ENCODE peak calls at places on chromosomes 1 and 21, in nine cellular contexts. J, R, P, U, A, I, T, H and X are unnamed samples. For H3K9me3, the result is how much of the 10 kb centered on the place peaks cover.

GRCh38 chr1:65395887-65396612 is 24.4 kb upstream of the LEPR start:
- DNase-seq in J (no peak), R (peak), P (no peak), U (no peak), A (no peak), I (no peak), T (no peak), H (peak), X (no peak)

GRCh38 chr1:110433803-110434202 is 17.1 kb upstream of the PROK1 start:
- DNase-seq in J (no peak), R (peak), P (no peak), U (peak), A (peak), I (peak), T (no peak), H (peak), X (no peak)

GRCh38 chr1:52669696-52670095 is 28.5 kb downstream of the COA7 start:
- DNase-seq in J (no peak), R (no peak), P (no peak), U (no peak), A (no peak), I (no peak), T (no peak), H (peak), X (no peak)

GRCh38 chr1:233635765-233636502 is 22.0 kb downstream of the KCNK1 start:
- DNase-seq in J (no peak), R (peak), P (no peak), U (no peak), A (no peak), I (no peak), T (no peak), H (peak), X (no peak)

GRCh38 chr1:1426961-1427934 is 6.2 kb upstream of the ANKRD65 start:
- DNase-seq in J (peak), R (peak), P (no peak), U (peak), A (no peak), I (peak), T (no peak), H (no peak), X (no peak)

GRCh38 chr1:202247837-202248795 is 54.5 kb downstream of the LGR6 start:
- DNase-seq in J (peak), R (peak), P (no peak), U (peak), A (no peak), I (no peak), T (no peak), H (no peak), X (no peak)

GRCh38 chr1:228853637-228854036 is 118.4 kb downstream of the RHOU start:
- DNase-seq in J (no peak), R (no peak), P (no peak), U (no peak), A (no peak), I (no peak), T (no peak), H (no peak), X (no peak)

GRCh38 chr21:28663111-28663693 is 329.5 kb downstream of the LTN1 start:
- DNase-seq in J (no peak), R (no peak), P (no peak), U (no peak), A (peak), I (no peak), T (no peak), H (no peak), X (no peak)

GRCh38 chr1:23902611-23903278 is 10.4 kb downstream of the CNR2 start:
- DNase-seq in J (no peak), R (no peak), P (no peak), U (no peak), A (no peak), I (peak), T (no peak), H (no peak), X (no peak)

DNA sequence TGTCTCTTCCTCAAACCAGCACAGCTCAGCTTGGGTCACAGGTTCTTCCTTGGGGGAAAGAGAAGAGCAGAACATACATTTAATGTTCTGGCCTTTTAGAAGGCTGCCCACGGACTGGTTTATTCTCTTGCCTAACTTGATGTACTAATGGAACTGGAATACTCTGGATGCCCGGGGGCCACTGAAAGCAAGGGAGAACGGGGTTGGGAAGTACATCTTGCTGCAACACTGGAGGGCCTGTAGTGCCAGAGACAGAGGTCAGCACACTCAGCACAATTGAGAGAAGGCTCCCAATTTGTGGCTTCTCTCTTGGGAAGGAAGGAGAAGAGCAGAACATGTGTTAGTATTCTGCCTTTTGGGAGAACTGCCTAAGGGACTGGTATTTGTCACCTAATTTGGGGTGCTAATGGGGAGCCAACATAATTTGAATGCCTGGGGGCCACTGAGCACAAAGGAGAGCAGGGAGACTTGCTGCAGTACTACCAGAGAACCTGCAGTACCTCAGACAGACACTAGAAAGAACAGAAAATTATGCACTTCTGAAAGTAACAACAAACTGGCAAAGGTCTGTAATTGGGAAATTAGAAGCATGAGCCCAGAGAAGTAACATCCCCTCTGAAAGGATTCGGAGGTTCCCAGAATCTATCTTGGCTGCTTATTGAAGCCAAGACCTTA is 14.1 kb downstream of the ZNF691 start:
- DNase-seq in J (no peak), R (no peak), P (no peak), U (no peak), A (no peak), I (no peak), T (no peak), H (no peak), X (no peak)
- TF ChIP-seq CTCF in J (no peak), R (peak), P (no peak), U (no peak), A (no peak), I (no peak), T (no peak), H (no peak), X (no peak)

GRCh38 chr1:37914719-37915483 is 32.0 kb downstream of the INPP5B start:
- DNase-seq in J (no peak), R (no peak), P (no peak), U (no peak), A (no peak), I (no peak), T (no peak), H (no peak), X (no peak)
- H3K27ac ChIP-seq in J (no peak), R (no peak), P (no peak), U (no peak), A (no peak), I (no peak), T (no peak), H (no peak), X (no peak)

DNA sequence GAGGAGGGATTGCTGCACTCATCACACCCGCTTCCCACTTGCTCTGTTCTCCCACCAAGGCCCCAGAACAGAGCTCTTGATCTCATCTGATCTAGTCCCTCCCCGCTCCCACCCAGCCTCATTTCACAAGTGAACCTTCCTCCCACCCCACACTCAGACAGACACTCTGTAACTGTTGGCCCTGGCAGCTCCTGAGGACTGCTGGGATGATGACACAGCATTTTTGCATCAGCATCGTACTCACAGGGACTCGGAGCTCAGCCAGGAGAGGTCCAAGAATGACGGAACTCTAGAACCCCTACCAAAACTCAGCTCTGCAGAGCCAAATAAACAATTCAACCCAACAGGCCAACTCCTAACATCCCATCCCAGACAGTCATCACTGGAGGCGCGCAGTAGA is 11.2 kb upstream of the ZNF124 start:
- DNase-seq in J (no peak), R (no peak), P (no peak), U (no peak), A (no peak), I (no peak), T (no peak), H (no peak), X (no peak)
- H3K9me3 ChIP-seq in J (under half), R (under half), P (under half), U (under half), A (under half), I (half or more), T (under half), H (under half), X (half or more)

GRCh38 chr21:30257773-30258172 is 25.0 kb downstream of the KRTAP24-1 start:
- DNase-seq in J (no peak), R (peak), P (no peak), U (no peak), A (no peak), I (no peak), T (no peak), H (no peak), X (no peak)
- TF ChIP-seq CTCF in J (peak), R (peak), P (no peak), U (no peak), A (no peak), I (no peak), T (peak), H (no peak), X (no peak)

DNA sequence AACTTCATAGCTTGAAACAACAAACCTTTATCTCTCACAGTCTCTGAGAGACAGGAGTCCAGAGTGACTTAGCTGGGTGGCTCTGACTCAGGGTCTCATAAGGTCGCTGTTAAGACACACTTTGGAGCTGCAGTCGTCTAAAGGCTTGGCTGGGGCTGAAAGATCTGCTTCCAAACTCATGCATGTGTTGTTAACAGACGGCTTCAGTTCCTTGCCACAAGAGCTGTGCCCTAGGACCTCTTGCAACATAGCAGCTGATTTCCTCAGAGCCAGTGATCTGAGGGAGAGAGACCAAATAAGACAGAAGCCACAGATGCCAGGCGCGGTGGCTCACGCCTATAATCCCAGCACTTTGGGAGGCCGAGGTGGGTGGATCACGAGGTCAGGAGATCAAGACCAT is 176.8 kb downstream of the DISC1 start:
- DNase-seq in J (no peak), R (no peak), P (no peak), U (peak), A (no peak), I (no peak), T (no peak), H (peak), X (no peak)
- H3K27ac ChIP-seq in J (no peak), R (no peak), P (no peak), U (no peak), A (no peak), I (no peak), T (no peak), H (no peak), X (no peak)

DNA sequence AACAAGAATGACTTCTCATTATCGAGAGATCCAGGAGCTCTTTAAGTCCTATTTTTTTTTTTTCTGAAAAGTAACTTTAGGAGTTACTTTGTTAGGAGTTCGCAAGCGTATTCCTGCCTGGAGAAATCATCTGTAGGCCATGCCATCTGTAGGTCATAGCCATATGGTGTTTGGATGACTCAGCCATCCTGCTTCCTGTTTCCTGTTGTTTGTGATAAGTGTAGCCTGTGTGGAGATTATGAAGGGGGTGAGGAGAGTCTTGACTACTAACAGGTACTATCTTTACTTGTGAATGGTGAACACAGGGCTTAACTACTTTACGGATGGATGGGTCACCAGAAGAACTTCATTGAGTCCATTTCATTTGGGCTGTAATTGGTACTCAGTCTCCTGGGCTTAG is 327.2 kb downstream of the PTPRU start:
- DNase-seq in J (no peak), R (no peak), P (no peak), U (no peak), A (no peak), I (no peak), T (no peak), H (peak), X (no peak)
- H3K9me3 ChIP-seq in J (under half), R (under half), P (under half), U (under half), A (under half), I (half or more), T (under half), H (under half), X (half or more)

GRCh38 chr1:32733573-32734321 is 31.2 kb upstream of the SYNC start:
- DNase-seq in J (no peak), R (no peak), P (no peak), U (no peak), A (no peak), I (no peak), T (no peak), H (peak), X (no peak)
- TF ChIP-seq CTCF in J (no peak), R (no peak), P (no peak), U (no peak), A (no peak), I (no peak), T (no peak), H (no peak), X (no peak)

DNA sequence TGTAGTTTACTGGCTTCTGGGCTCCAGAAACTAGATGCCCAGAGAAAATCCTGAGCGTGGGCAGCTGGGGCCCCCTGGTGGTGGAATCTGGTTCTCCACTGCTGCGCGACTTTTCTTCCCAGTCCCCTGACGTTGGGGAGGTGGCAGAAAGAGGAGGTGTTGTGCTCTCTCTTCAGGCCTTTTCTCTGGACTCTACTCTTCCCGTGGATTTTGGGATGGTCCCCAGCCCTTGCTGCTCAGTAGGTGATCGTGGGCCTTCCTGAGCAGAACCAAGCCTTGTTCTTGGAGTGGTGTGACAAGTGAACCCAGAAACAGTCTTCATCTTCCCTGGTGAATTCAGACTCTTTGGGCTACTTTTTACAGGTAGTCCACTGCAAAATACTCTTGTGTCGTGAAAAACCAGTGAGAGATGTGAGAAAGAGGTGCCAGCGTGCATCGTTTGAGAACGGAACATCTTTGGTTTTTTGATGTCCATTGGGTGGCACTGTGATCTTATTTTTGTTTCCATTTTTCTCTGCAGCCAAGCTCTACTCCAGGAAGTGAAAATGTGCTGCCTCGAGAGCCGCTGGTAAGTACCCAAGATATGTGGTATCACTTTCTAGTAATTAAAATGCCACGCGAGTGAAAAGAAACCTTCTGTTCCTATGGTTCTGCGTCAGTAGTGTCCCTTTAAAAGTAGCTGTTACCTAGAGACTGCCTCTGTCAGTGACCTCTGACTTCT is 20.2 kb downstream of the PEX14 start:
- DNase-seq in J (peak), R (peak), P (peak), U (peak), A (peak), I (peak), T (peak), H (peak), X (peak)
- H3K27ac ChIP-seq in J (peak), R (no peak), P (peak), U (peak), A (no peak), I (peak), T (peak), H (no peak), X (peak)

DNA sequence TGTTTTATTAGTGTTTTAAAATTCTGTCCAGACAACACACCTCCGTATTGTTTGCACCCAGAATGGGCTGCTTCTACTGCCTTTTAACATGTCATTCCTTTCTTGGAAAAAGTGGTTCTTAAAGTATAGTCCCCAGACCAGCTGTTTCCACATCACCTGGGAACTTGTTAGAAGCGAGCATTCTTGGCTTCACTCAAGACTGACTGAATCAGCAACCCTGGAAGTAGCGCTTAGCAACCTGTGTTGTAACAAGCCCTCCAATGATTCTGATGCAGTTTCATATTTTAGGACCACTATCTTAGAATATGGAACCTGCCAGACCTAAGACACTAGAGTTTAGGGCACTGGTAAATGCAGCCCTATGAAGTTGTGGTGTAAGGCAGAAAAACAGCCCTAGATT is 6.0 kb upstream of the PPIE start:
- DNase-seq in J (no peak), R (no peak), P (no peak), U (no peak), A (no peak), I (no peak), T (no peak), H (peak), X (no peak)
- H3K9me3 ChIP-seq in J (under half), R (under half), P (under half), U (under half), A (under half), I (under half), T (under half), H (under half), X (under half)

GRCh38 chr1:153058154-153058553 is 842 bp upstream of the SPRR2A start:
- DNase-seq in J (no peak), R (no peak), P (no peak), U (no peak), A (no peak), I (no peak), T (no peak), H (no peak), X (no peak)
- TF ChIP-seq CTCF in J (no peak), R (no peak), P (no peak), U (no peak), A (no peak), I (no peak), T (no peak), H (no peak), X (no peak)